ENCODE peak calls at places on chromosomes 3 and 15, in ten cellular contexts. G, W, C, P, D, I, J, M, Y and T are unnamed samples.

GRCh38 chr3:12822725-12823373 is 18.5 kb downstream of the RPL32 start:
- DNase-seq in G (peak), W (no peak), C (no peak), P (no peak), D (no peak), I (peak), J (no peak), M (no peak), Y (peak), T (no peak)

GRCh38 chr3:43649365-43649968 is 27.7 kb upstream of the ANO10 start:
- DNase-seq in G (no peak), W (no peak), C (no peak), P (no peak), D (peak), I (no peak), J (no peak), M (no peak), Y (no peak), T (no peak)

GRCh38 chr3:193928354-193929209 is 207.4 kb upstream of the HES1 start:
- DNase-seq in G (no peak), W (no peak), C (no peak), P (no peak), D (no peak), I (no peak), J (no peak), M (no peak), Y (no peak), T (no peak)

GRCh38 chr15:79213650-79214049 is 68.9 kb upstream of the ANKRD34C start:
- DNase-seq in G (no peak), W (no peak), C (no peak), P (no peak), D (no peak), I (no peak), J (no peak), M (no peak), Y (no peak), T (no peak)

GRCh38 chr15:77818484-77819270 is 186.0 kb upstream of the LINGO1 start:
- DNase-seq in G (no peak), W (no peak), C (no peak), P (no peak), D (no peak), I (no peak), J (no peak), M (peak), Y (no peak), T (peak)

GRCh38 chr3:128420289-128420688 is 46.4 kb downstream of the DNAJB8 start:
- DNase-seq in G (no peak), W (no peak), C (no peak), P (no peak), D (no peak), I (no peak), J (no peak), M (no peak), Y (no peak), T (peak)

GRCh38 chr3:35200056-35200455 is 439.3 kb upstream of the ARPP21 start:
- DNase-seq in G (peak), W (no peak), C (no peak), P (no peak), D (no peak), I (no peak), J (no peak), M (no peak), Y (no peak), T (no peak)

GRCh38 chr3:63753567-63753966 is 65.5 kb upstream of the C3orf49 start:
- DNase-seq in G (peak), W (no peak), C (no peak), P (no peak), D (no peak), I (peak), J (no peak), M (no peak), Y (peak), T (no peak)

GRCh38 chr15:22873204-22873701 is 34.8 kb downstream of the NIPA2 start:
- DNase-seq in G (peak), W (no peak), C (no peak), P (no peak), D (no peak), I (peak), J (no peak), M (no peak), Y (peak), T (no peak)

GRCh38 chr15:40762919-40763800 is 708 bp upstream of the GCHFR start:
- DNase-seq in G (peak), W (no peak), C (peak), P (no peak), D (peak), I (peak), J (no peak), M (peak), Y (peak), T (peak)

GRCh38 chr3:69853033-69853432 is 113.8 kb downstream of the MITF start:
- DNase-seq in G (no peak), W (no peak), C (no peak), P (no peak), D (no peak), I (no peak), J (no peak), M (no peak), Y (no peak), T (no peak)

GRCh38 chr3:123584284-123584987 is 417 bp downstream of the HACD2 start:
- DNase-seq in G (peak), W (no peak), C (peak), P (peak), D (no peak), I (no peak), J (peak), M (no peak), Y (peak), T (no peak)

GRCh38 chr3:78992830-78993229 is 775.0 kb downstream of the ROBO1 start:
- DNase-seq in G (peak), W (no peak), C (no peak), P (no peak), D (no peak), I (no peak), J (no peak), M (no peak), Y (no peak), T (no peak)